ENCODE peak calls at places on chromosomes 7 and 10, in nine cellular contexts. N is AG09309, Y is testis, A is fibroblast of the aortic adventitia, X is uterus, Q is OCI-LY7, O is cardiac fibroblast, U is neuronal stem cell, K is BJ. H is an unnamed sample.

GRCh38 chr10:18142151-18142550 is 1.9 kb downstream of the CACNB2 start:
- DNase-seq in N (no peak), K (no peak), A (peak), U (no peak), Q (no peak), O (no peak), X (no peak), Y (no peak), H (no peak)

GRCh38 chr7:159023216-159023615 is 121.5 kb downstream of the VIPR2 start:
- DNase-seq in K (no peak), U (no peak), N (no peak), X (peak), Y (peak), A (no peak), Q (no peak), O (no peak), H (no peak)

GRCh38 chr10:126278846-126279245 is 109.4 kb downstream of the ADAM12 start:
- DNase-seq in O (no peak), Y (no peak), X (no peak), N (no peak), Q (no peak), K (no peak), U (no peak), A (no peak), H (no peak)

GRCh38 chr10:126972622-126973414 is 67.6 kb downstream of the DOCK1 start:
- DNase-seq in K (peak), Y (no peak), U (no peak), X (no peak), Q (no peak), A (peak), N (peak), O (peak), H (no peak)

GRCh38 chr10:1559311-1559710 is 178.0 kb downstream of the ADARB2 start:
- DNase-seq in O (no peak), X (no peak), N (no peak), A (no peak), Y (no peak), Q (no peak), U (no peak), K (no peak), H (no peak)

GRCh38 chr7:155824195-155824915 is 12.1 kb upstream of the SHH start:
- DNase-seq in Y (no peak), O (peak), X (no peak), K (no peak), N (peak), U (no peak), A (no peak), Q (no peak), H (no peak)

GRCh38 chr10:122301055-122301810 is 30.1 kb downstream of the BTBD16 start:
- DNase-seq in U (no peak), O (peak), A (peak), Q (no peak), X (no peak), Y (no peak), K (no peak), N (peak), H (no peak)

GRCh38 chr7:45863715-45864114 is 9.2 kb downstream of the CCDC201 start:
- DNase-seq in U (no peak), K (no peak), O (no peak), A (no peak), N (no peak), Q (no peak), X (no peak), Y (no peak), H (no peak)

GRCh38 chr10:55630491-55631056 is 730.5 kb downstream of the ZWINT start:
- DNase-seq in A (no peak), O (no peak), Q (no peak), Y (peak), N (no peak), U (peak), X (no peak), K (no peak), H (no peak)

GRCh38 chr10:49028639-49029038 is 86.7 kb downstream of the VSTM4 start:
- DNase-seq in A (no peak), O (no peak), K (no peak), U (no peak), N (no peak), X (no peak), Y (no peak), Q (no peak), H (no peak)

GRCh38 chr10:71433983-71434744 is 37.4 kb downstream of the CDH23 start:
- DNase-seq in N (no peak), O (no peak), A (no peak), K (no peak), X (no peak), Y (peak), Q (no peak), U (no peak), H (no peak)

GRCh38 chr10:21092683-21093524 is 195.8 kb upstream of the NEBL start:
- DNase-seq in A (peak), X (no peak), Y (no peak), O (peak), K (no peak), Q (no peak), N (no peak), U (no peak), H (no peak)

GRCh38 chr10:35218339-35218955 is 91.8 kb downstream of the CREM start:
- DNase-seq in K (peak), O (peak), X (peak), U (peak), Q (peak), Y (peak), A (peak), N (peak), H (peak)

GRCh38 chr10:120735773-120736371 is 115.3 kb upstream of the WDR11 start:
- DNase-seq in O (peak), U (no peak), Y (no peak), N (no peak), A (peak), Q (peak), K (no peak), X (no peak), H (peak)

GRCh38 chr10:126979311-126979710 is 74.1 kb downstream of the DOCK1 start:
- DNase-seq in Y (no peak), U (no peak), X (no peak), Q (no peak), O (no peak), K (no peak), N (no peak), A (no peak), H (no peak)

GRCh38 chr10:75972494-75973276 is 541.3 kb downstream of the LRMDA start:
- DNase-seq in O (peak), X (peak), A (peak), N (no peak), K (no peak), U (no peak), Q (no peak), Y (no peak), H (no peak)

GRCh38 chr7:55441668-55442305 is 76.7 kb downstream of the LANCL2 start:
- DNase-seq in U (no peak), N (peak), X (no peak), Y (no peak), Q (no peak), A (peak), K (peak), O (peak), H (no peak)

GRCh38 chr10:73906524-73907447 is 4.1 kb upstream of the PLAU start:
- DNase-seq in K (peak), N (peak), O (peak), Y (peak), Q (no peak), U (peak), A (peak), X (peak), H (no peak)

GRCh38 chr10:76393875-76394706 is 962.7 kb downstream of the LRMDA start:
- DNase-seq in Y (peak), K (no peak), X (no peak), A (no peak), U (no peak), O (no peak), N (no peak), Q (no peak), H (no peak)

GRCh38 chr10:108250954-108251620 is 1086.6 kb upstream of the SORCS1 start:
- DNase-seq in U (no peak), Y (no peak), A (peak), N (no peak), X (no peak), Q (no peak), K (no peak), O (no peak), H (no peak)

GRCh38 chr7:45573636-45574470 is at the start of gene ADCY1:
- DNase-seq in X (no peak), Y (no peak), Q (no peak), A (no peak), U (peak), K (no peak), O (no peak), N (no peak), H (no peak)

GRCh38 chr7:54837167-54837566 is 78.2 kb upstream of the SEC61G start:
- DNase-seq in X (no peak), K (no peak), Y (peak), N (no peak), Q (no peak), A (peak), U (no peak), O (no peak), H (no peak)

DNA sequence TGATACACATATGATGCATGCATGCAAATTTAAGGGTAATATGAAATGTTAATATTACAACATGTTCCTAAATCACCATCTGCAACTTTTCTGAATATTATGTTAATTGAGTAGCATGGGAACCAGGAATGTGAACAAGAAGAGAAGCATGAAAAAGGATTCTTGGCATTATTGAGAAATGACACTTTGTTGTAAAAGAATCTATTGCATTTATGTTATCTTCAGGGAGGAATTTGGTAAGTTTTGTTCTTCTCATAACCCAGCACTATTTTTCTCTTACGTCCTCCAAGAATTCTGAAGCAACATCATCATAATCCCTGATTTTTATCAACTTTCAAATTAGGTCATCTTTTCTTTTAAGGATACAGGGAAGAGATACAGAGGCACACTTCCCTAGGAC is 159.9 kb upstream of the SLC25A13 start:
- DNase-seq in U (no peak), Y (no peak), O (peak), Q (no peak), N (peak), A (peak), X (no peak), K (peak), H (no peak)
- H3K4me3 ChIP-seq in U (no peak), Y (no peak), O (no peak), Q (no peak), N (no peak), A (no peak), X (no peak), K (no peak), H (no peak)

GRCh38 chr10:13388478-13388877 is 40.4 kb upstream of the SEPHS1 start:
- DNase-seq in O (no peak), Q (no peak), K (no peak), A (no peak), Y (no peak), X (no peak), N (no peak), U (no peak), H (no peak)

GRCh38 chr10:13386021-13386420 is 37.9 kb upstream of the SEPHS1 start:
- DNase-seq in X (no peak), A (no peak), U (no peak), N (no peak), K (no peak), Y (no peak), O (no peak), Q (no peak), H (no peak)

GRCh38 chr10:13382759-13383753 is 35.0 kb upstream of the SEPHS1 start:
- DNase-seq in Y (no peak), K (no peak), X (no peak), U (no peak), A (no peak), O (no peak), Q (no peak), N (no peak), H (no peak)
- H3K4me3 ChIP-seq in Y (no peak), K (no peak), X (no peak), U (no peak), A (no peak), O (no peak), Q (no peak), N (no peak), H (no peak)

DNA sequence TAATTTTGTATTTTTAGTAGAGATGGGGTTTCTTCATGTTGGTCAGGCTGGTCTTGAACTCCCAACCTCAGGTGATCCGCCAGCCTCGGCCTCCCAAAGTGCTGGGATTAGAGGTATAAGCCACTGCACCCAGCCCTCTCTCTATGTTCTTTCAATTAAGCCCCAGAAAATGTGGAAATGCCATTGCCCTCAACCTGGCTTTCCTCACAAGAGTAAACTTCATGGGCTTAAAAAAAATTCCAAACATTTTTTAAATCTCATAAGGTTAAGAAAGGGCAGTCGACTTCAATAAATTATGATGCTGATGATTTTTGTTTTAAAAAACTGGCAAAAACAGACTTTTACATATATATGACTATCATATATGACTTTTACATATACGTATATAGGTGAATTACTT is 107.6 kb downstream of the TES start:
- DNase-seq in A (peak), O (no peak), U (no peak), Y (no peak), X (no peak), N (no peak), K (no peak), Q (no peak), H (no peak)
- H3K4me3 ChIP-seq in A (no peak), O (no peak), U (no peak), Y (no peak), X (no peak), N (no peak), K (no peak), Q (no peak), H (no peak)

GRCh38 chr10:101779544-101780186 is 3.6 kb downstream of the NPM3 start:
- DNase-seq in Q (peak), A (peak), O (peak), N (no peak), K (no peak), X (peak), Y (peak), U (peak), H (peak)
- H3K4me3 ChIP-seq in Q (peak), A (peak), O (peak), N (peak), K (no peak), X (peak), Y (no peak), U (no peak), H (peak)

DNA sequence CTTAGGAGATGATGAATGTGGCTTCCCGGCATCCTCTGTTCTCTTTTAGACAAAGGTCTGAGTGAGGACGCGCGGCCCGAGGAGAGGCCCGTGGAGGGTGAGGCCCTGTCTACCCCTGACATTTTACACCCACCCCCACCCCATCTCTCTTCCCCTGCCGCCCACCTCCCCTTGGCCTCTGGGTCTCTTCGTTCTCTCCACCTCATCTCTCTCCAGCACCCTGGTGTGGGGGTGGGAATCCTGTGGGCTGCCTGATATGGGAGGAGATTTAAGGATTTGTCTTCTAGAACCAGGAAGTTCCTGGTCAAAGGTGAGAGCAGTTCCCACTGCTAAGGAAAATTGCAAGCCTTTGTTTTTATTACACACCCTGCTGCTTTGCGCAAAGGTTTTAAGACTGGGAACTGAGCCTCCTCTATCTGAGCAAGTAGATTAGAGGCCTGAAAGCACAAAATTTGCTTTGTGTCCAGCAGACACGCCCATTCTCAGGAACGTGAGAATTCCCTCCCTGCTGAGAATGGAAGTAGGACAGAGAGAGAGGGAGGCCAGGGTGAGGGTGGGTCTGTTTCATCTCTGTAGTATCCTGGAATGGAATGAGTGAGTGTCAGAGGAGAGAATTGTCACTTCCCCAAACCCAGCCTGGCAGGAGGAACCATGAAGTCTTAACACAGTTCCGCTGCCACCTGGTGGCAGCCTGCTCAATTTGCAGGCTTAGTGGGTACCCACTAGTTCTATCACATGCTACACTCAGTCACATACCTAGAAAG is 91.2 kb downstream of the GTF2IRD1 start:
- DNase-seq in Q (peak), Y (peak), A (peak), O (peak), U (peak), K (no peak), X (no peak), N (no peak), H (no peak)
- H3K4me3 ChIP-seq in Q (no peak), Y (no peak), A (no peak), O (no peak), U (no peak), K (no peak), X (no peak), N (no peak), H (no peak)

DNA sequence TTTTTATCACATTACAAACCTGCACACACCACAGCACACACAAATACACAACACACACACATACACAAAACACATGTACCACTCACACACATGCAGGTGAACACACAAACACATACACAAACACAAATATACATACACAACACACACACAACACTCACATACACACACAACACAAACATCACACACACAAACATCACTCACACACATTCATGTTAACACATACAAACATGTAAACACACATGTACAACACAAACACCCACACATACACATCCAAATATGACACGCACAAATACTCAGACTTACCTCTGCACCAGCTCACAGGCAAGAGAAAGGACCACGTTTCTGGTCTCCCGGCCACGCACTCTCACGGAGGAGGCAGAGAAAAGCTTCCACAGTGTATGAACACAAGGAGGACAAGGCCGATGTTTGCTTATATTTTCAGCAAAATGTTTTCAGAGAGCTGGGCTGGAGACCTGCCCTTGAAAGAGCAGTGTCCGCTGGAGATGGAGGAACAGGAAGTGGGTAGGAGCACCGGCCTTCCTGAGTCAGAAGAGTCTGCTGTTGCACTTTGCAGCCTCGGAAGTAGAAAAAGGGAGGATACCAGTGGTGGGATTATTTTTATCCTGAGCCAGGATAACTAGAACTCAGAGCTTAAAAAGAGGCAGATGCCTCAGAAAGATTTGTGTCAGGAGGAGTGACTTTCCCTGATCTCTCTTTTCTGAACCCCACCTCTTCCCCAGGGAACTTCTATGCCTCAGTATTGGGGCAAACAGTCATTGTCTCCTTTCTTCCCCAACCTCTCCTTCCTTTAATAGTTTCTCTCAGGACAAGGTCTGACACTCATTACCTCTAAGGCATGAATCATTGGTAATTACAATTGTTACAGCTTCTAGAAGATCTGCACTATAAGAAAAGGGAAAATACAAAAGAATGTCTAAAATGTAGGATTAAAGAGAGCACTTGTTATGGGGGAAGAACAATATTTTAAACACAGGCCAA is at the start of gene GIMAP6:
- DNase-seq in O (no peak), N (no peak), X (no peak), Q (no peak), Y (no peak), A (no peak), K (no peak), U (no peak), H (peak)
- H3K4me3 ChIP-seq in O (no peak), N (no peak), X (peak), Q (no peak), Y (no peak), A (no peak), K (no peak), U (no peak), H (peak)